ENCODE peak calls at places on chromosomes 12 and 14, in nine cellular contexts. C is CD4-positive, alpha-beta T cell; T is adipocyte; A is Jurkat, Clone E6-1; K is ELR; Q is AG09319; M is NCI-H1105; Y is activated T-cell treated with anti-CD3 and anti-CD28 coated beads for 24 hours; D is kidney tubule cell. G is an unnamed sample.

GRCh38 chr12:5512585-5512970 is 80.7 kb downstream of the NTF3 start:
- DNase-seq in C (no peak), T (no peak), A (no peak), K (no peak), Q (no peak), M (no peak), Y (no peak), D (no peak), G (no peak)

GRCh38 chr14:89466939-89467338 is 49.9 kb upstream of the FOXN3 start:
- DNase-seq in C (no peak), T (no peak), A (peak; percentile 5), K (no peak), Q (no peak), M (no peak), Y (no peak), D (no peak), G (no peak)

GRCh38 chr12:115227137-115227615 is 543.2 kb upstream of the TBX3 start:
- DNase-seq in C (no peak), T (peak; percentile 58), A (no peak), K (peak; percentile 86), Q (peak; percentile 10), M (no peak), Y (no peak), D (peak; percentile 95), G (peak; percentile 43)

GRCh38 chr12:47819902-47820630 is at the start of gene HDAC7:
- DNase-seq in C (peak; percentile 67), T (peak; percentile 90), A (peak; percentile 68), K (peak; percentile 84), Q (peak; percentile 75), M (peak; percentile 45), Y (peak; percentile 68), D (peak; percentile 84), G (peak; percentile 59)

GRCh38 chr12:104478396-104479140 is 21.8 kb downstream of the CHST11 start:
- DNase-seq in C (no peak), T (no peak), A (peak; percentile 87), K (no peak), Q (no peak), M (no peak), Y (no peak), D (no peak), G (peak; percentile 63)

GRCh38 chr12:2364566-2365165 is 311.9 kb downstream of the CACNA1C start:
- DNase-seq in C (no peak), T (no peak), A (no peak), K (no peak), Q (no peak), M (no peak), Y (no peak), D (no peak), G (no peak)

GRCh38 chr12:16359512-16360491 is 12.4 kb downstream of the MGST1 start:
- DNase-seq in C (no peak), T (peak; percentile 28), A (peak; percentile 32), K (peak; percentile 59), Q (no peak), M (peak; percentile 43), Y (no peak), D (peak; percentile 60), G (peak; percentile 52)

GRCh38 chr14:103724116-103724515 is 8.5 kb downstream of the ZFYVE21 start:
- DNase-seq in C (no peak), T (no peak), A (no peak), K (no peak), Q (no peak), M (no peak), Y (no peak), D (no peak), G (peak; percentile 65)

GRCh38 chr14:66613344-66613743 is 105.4 kb downstream of the GPHN start:
- DNase-seq in C (no peak), T (no peak), A (no peak), K (no peak), Q (no peak), M (no peak), Y (no peak), D (no peak), G (no peak)

GRCh38 chr12:127143020-127143419 is 1124.0 kb upstream of the TMEM132C start:
- DNase-seq in C (no peak), T (no peak), A (peak; percentile 22), K (no peak), Q (no peak), M (no peak), Y (no peak), D (no peak), G (no peak)

GRCh38 chr14:83342590-83342989 is 1808.9 kb upstream of the SEL1L start:
- DNase-seq in C (no peak), T (no peak), A (no peak), K (no peak), Q (peak; percentile 47), M (no peak), Y (no peak), D (no peak), G (no peak)

GRCh38 chr12:43812926-43813325 is 6.8 kb upstream of the TWF1 start:
- DNase-seq in C (no peak), T (no peak), A (no peak), K (peak; percentile 32), Q (no peak), M (no peak), Y (no peak), D (peak; percentile 65), G (no peak)

GRCh38 chr14:101113835-101114725 is 210.6 kb upstream of the RTL1 start:
- DNase-seq in C (no peak), T (no peak), A (no peak), K (no peak), Q (no peak), M (no peak), Y (no peak), D (no peak), G (no peak)

GRCh38 chr12:113071427-113072112 is 15.0 kb downstream of the DTX1 start:
- DNase-seq in C (no peak), T (no peak), A (no peak), K (no peak), Q (no peak), M (no peak), Y (no peak), D (no peak), G (no peak)

GRCh38 chr12:98645572-98646067 is 530 bp downstream of the APAF1 start:
- DNase-seq in C (no peak), T (peak; percentile 59), A (no peak), K (peak; percentile 38), Q (no peak), M (peak; percentile 10), Y (peak; percentile 2), D (peak; percentile 28), G (peak; percentile 50)

GRCh38 chr12:114913871-114914801 is 230.2 kb upstream of the TBX3 start:
- DNase-seq in C (no peak), T (no peak), A (no peak), K (peak; percentile 91), Q (no peak), M (no peak), Y (no peak), D (peak; percentile 30), G (peak; percentile 75)

GRCh38 chr14:104239866-104240301 is 101.5 kb downstream of the KIF26A start:
- DNase-seq in C (no peak), T (no peak), A (no peak), K (no peak), Q (no peak), M (no peak), Y (no peak), D (no peak), G (no peak)

GRCh38 chr12:6450869-6451347 is 934 bp upstream of the TAPBPL start:
- DNase-seq in C (no peak), T (peak; percentile 43), A (no peak), K (no peak), Q (no peak), M (no peak), Y (no peak), D (no peak), G (no peak)

GRCh38 chr14:52786887-52787286 is 4.5 kb downstream of the GNPNAT1 start:
- DNase-seq in C (no peak), T (no peak), A (no peak), K (no peak), Q (no peak), M (no peak), Y (no peak), D (no peak), G (no peak)

GRCh38 chr12:120783197-120783596 is 57.6 kb downstream of the ACADS start:
- DNase-seq in C (no peak), T (peak; percentile 54), A (no peak), K (peak; percentile 93), Q (no peak), M (no peak), Y (no peak), D (peak; percentile 70), G (no peak)

GRCh38 chr12:122795807-122796206 is 21.4 kb downstream of the CCDC62 start:
- DNase-seq in C (no peak), T (no peak), A (no peak), K (no peak), Q (no peak), M (no peak), Y (no peak), D (no peak), G (no peak)

GRCh38 chr14:88023658-88024187 is 18.8 kb downstream of the GPR65 start:
- DNase-seq in C (no peak), T (no peak), A (peak; percentile 27), K (no peak), Q (no peak), M (no peak), Y (no peak), D (no peak), G (peak; percentile 20)

GRCh38 chr12:117501470-117501869 is 140.0 kb upstream of the NOS1 start:
- DNase-seq in C (no peak), T (no peak), A (no peak), K (no peak), Q (no peak), M (no peak), Y (no peak), D (no peak), G (peak; percentile 54)